ENCODE peak calls at places on chromosomes 6 and 20, in four cellular contexts. One of them, this sample, is unnamed.

GRCh38 chr6:44842616-44843015 is 455.1 kb downstream of the CDC5L start:
- DNase-seq in CD4-positive, alpha-beta T cell: no peak
- DNase-seq in H9: no peak
- DNase-seq in Caco-2: no peak
- DNase-seq in this sample: no peak

GRCh38 chr6:35694462-35694861 is 5.7 kb upstream of the FKBP5 start:
- DNase-seq in CD4-positive, alpha-beta T cell: no peak
- DNase-seq in Caco-2: no peak
- DNase-seq in H9: no peak
- DNase-seq in this sample: peak

GRCh38 chr6:10406556-10406955 is 8.3 kb downstream of the TFAP2A start:
- DNase-seq in H9: no peak
- DNase-seq in Caco-2: no peak
- DNase-seq in CD4-positive, alpha-beta T cell: no peak
- DNase-seq in this sample: peak

GRCh38 chr6:113432729-113433505 is 424.2 kb upstream of the MARCKS start:
- DNase-seq in CD4-positive, alpha-beta T cell: no peak
- DNase-seq in H9: no peak
- DNase-seq in Caco-2: peak
- DNase-seq in this sample: peak

GRCh38 chr6:160198577-160199211 is 59.9 kb downstream of the SLC22A2 start:
- DNase-seq in CD4-positive, alpha-beta T cell: no peak
- DNase-seq in H9: no peak
- DNase-seq in Caco-2: peak
- DNase-seq in this sample: no peak

GRCh38 chr6:126180585-126180984 is 159.3 kb upstream of the CENPW start:
- DNase-seq in CD4-positive, alpha-beta T cell: no peak
- DNase-seq in Caco-2: no peak
- DNase-seq in H9: no peak
- DNase-seq in this sample: peak

GRCh38 chr20:62370115-62370806 is 3.1 kb upstream of the LAMA5 start:
- DNase-seq in H9: no peak
- DNase-seq in Caco-2: no peak
- DNase-seq in CD4-positive, alpha-beta T cell: no peak
- DNase-seq in this sample: peak

GRCh38 chr6:157236040-157236725 is 87.1 kb downstream of the TMEM242 start:
- DNase-seq in H9: no peak
- DNase-seq in Caco-2: no peak
- DNase-seq in CD4-positive, alpha-beta T cell: no peak
- DNase-seq in this sample: no peak

GRCh38 chr6:155352812-155353211 is 38.5 kb upstream of the TFB1M start:
- DNase-seq in Caco-2: no peak
- DNase-seq in H9: no peak
- DNase-seq in CD4-positive, alpha-beta T cell: no peak
- DNase-seq in this sample: peak

GRCh38 chr6:56432194-56432593 is 184.8 kb upstream of the COL21A1 start:
- DNase-seq in Caco-2: no peak
- DNase-seq in CD4-positive, alpha-beta T cell: no peak
- DNase-seq in H9: no peak
- DNase-seq in this sample: no peak

GRCh38 chr6:2956930-2957329 is 14.4 kb downstream of the SERPINB6 start:
- DNase-seq in Caco-2: no peak
- DNase-seq in CD4-positive, alpha-beta T cell: no peak
- DNase-seq in H9: no peak
- DNase-seq in this sample: no peak

GRCh38 chr6:36154286-36154685 is 24.0 kb downstream of the MAPK13 start:
- DNase-seq in CD4-positive, alpha-beta T cell: no peak
- DNase-seq in H9: no peak
- DNase-seq in Caco-2: peak
- DNase-seq in this sample: no peak

GRCh38 chr6:18340781-18341551 is 46.2 kb upstream of the RNF144B start:
- DNase-seq in CD4-positive, alpha-beta T cell: no peak
- DNase-seq in Caco-2: no peak
- DNase-seq in H9: no peak
- DNase-seq in this sample: peak

GRCh38 chr20:5667703-5668528 is 82.3 kb upstream of the SHLD1 start:
- DNase-seq in CD4-positive, alpha-beta T cell: no peak
- DNase-seq in H9: no peak
- DNase-seq in Caco-2: no peak
- DNase-seq in this sample: no peak

GRCh38 chr6:109118337-109118736 is 23.0 kb downstream of the CEP57L1 start:
- DNase-seq in Caco-2: no peak
- DNase-seq in CD4-positive, alpha-beta T cell: no peak
- DNase-seq in H9: no peak
- DNase-seq in this sample: no peak

GRCh38 chr6:156498696-156499095 is 278.5 kb upstream of the ARID1B start:
- DNase-seq in Caco-2: no peak
- DNase-seq in CD4-positive, alpha-beta T cell: no peak
- DNase-seq in H9: no peak
- DNase-seq in this sample: no peak

GRCh38 chr6:30820196-30820595 is 64.1 kb upstream of the DDR1 start:
- DNase-seq in CD4-positive, alpha-beta T cell: no peak
- DNase-seq in Caco-2: no peak
- DNase-seq in H9: no peak
- DNase-seq in this sample: peak

GRCh38 chr6:110897433-110897832 is 22.8 kb downstream of the AMD1 start:
- DNase-seq in H9: no peak
- DNase-seq in Caco-2: no peak
- DNase-seq in CD4-positive, alpha-beta T cell: no peak
- DNase-seq in this sample: peak

GRCh38 chr20:42553374-42553773 is 636.3 kb downstream of the PTPRT start:
- DNase-seq in CD4-positive, alpha-beta T cell: no peak
- DNase-seq in H9: no peak
- DNase-seq in Caco-2: no peak
- DNase-seq in this sample: no peak

GRCh38 chr20:15739056-15739455 is 834.2 kb downstream of the KIF16B start:
- DNase-seq in H9: no peak
- DNase-seq in Caco-2: no peak
- DNase-seq in CD4-positive, alpha-beta T cell: no peak
- DNase-seq in this sample: no peak

GRCh38 chr6:7138921-7139358 is 31.2 kb downstream of the RREB1 start:
- DNase-seq in CD4-positive, alpha-beta T cell: peak
- DNase-seq in Caco-2: peak
- DNase-seq in H9: peak
- DNase-seq in this sample: no peak

GRCh38 chr20:8654486-8654885 is 414.4 kb upstream of the PLCB4 start:
- DNase-seq in CD4-positive, alpha-beta T cell: no peak
- DNase-seq in H9: no peak
- DNase-seq in Caco-2: no peak
- DNase-seq in this sample: no peak

GRCh38 chr20:54668271-54669053 is 193.1 kb downstream of the DOK5 start:
- DNase-seq in CD4-positive, alpha-beta T cell: no peak
- DNase-seq in H9: peak
- DNase-seq in Caco-2: peak
- DNase-seq in this sample: peak

GRCh38 chr6:85390775-85391174 is 59.1 kb upstream of the NT5E start:
- DNase-seq in Caco-2: no peak
- DNase-seq in H9: no peak
- DNase-seq in CD4-positive, alpha-beta T cell: no peak
- DNase-seq in this sample: no peak

GRCh38 chr20:58375796-58376195 is 13.2 kb upstream of the VAPB start:
- DNase-seq in CD4-positive, alpha-beta T cell: no peak
- DNase-seq in Caco-2: no peak
- DNase-seq in H9: no peak
- DNase-seq in this sample: no peak

GRCh38 chr6:51600514-51600913 is 486.9 kb downstream of the PKHD1 start:
- DNase-seq in CD4-positive, alpha-beta T cell: no peak
- DNase-seq in H9: no peak
- DNase-seq in Caco-2: no peak
- DNase-seq in this sample: no peak

GRCh38 chr6:98467902-98468301 is 366.5 kb upstream of the POU3F2 start:
- DNase-seq in H9: no peak
- DNase-seq in Caco-2: no peak
- DNase-seq in CD4-positive, alpha-beta T cell: no peak
- DNase-seq in this sample: no peak

GRCh38 chr6:98470821-98471220 is 363.6 kb upstream of the POU3F2 start:
- DNase-seq in H9: no peak
- DNase-seq in CD4-positive, alpha-beta T cell: no peak
- DNase-seq in Caco-2: no peak
- DNase-seq in this sample: no peak

GRCh38 chr6:98467091-98467490 is 367.3 kb upstream of the POU3F2 start:
- DNase-seq in H9: no peak
- DNase-seq in CD4-positive, alpha-beta T cell: no peak
- DNase-seq in Caco-2: no peak
- DNase-seq in this sample: no peak

GRCh38 chr6:98471444-98471843 is 362.9 kb upstream of the POU3F2 start:
- DNase-seq in H9: no peak
- DNase-seq in Caco-2: no peak
- DNase-seq in CD4-positive, alpha-beta T cell: no peak
- DNase-seq in this sample: no peak

GRCh38 chr6:98469146-98469545 is 365.2 kb upstream of the POU3F2 start:
- DNase-seq in H9: no peak
- DNase-seq in Caco-2: no peak
- DNase-seq in CD4-positive, alpha-beta T cell: no peak
- DNase-seq in this sample: no peak
- TF ChIP-seq CTCF in H9: no peak
- TF ChIP-seq CTCF in Caco-2: no peak
- TF ChIP-seq CTCF in CD4-positive, alpha-beta T cell: no peak
- TF ChIP-seq CTCF in this sample: no peak

DNA sequence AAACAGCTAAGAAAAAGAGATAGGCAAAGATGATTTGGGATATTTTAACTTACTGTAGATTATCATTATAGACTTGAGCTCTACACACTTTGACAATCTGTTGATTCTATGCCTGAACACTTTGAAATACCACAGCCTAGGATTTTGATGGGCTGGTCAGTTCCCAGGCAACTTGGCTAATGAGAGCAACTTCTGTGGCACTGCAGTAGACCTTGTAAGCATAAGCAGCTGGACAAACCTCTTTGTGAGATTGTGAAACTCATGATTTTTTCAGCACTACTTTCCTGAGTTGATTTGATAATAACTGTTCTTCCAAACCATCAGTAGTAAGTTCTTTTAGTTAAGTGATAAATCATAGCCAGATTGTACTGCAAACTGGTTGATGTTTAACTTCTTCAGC is 27.1 kb upstream of the ELOVL5 start:
- DNase-seq in CD4-positive, alpha-beta T cell: no peak
- DNase-seq in Caco-2: no peak
- DNase-seq in H9: no peak
- DNase-seq in this sample: no peak
- TF ChIP-seq CTCF in CD4-positive, alpha-beta T cell: no peak
- TF ChIP-seq CTCF in Caco-2: no peak
- TF ChIP-seq CTCF in H9: no peak
- TF ChIP-seq CTCF in this sample: no peak

GRCh38 chr6:13711384-13711725 is 280 bp downstream of the RANBP9 start:
- DNase-seq in Caco-2: no peak
- DNase-seq in H9: peak
- DNase-seq in CD4-positive, alpha-beta T cell: peak
- DNase-seq in this sample: no peak

GRCh38 chr6:13710552-13711383 is 867 bp downstream of the RANBP9 start:
- DNase-seq in H9: peak
- DNase-seq in CD4-positive, alpha-beta T cell: peak
- DNase-seq in Caco-2: peak
- DNase-seq in this sample: peak

GRCh38 chr6:13712485-13712990 is 903 bp upstream of the RANBP9 start:
- DNase-seq in CD4-positive, alpha-beta T cell: no peak
- DNase-seq in H9: no peak
- DNase-seq in Caco-2: no peak
- DNase-seq in this sample: peak

GRCh38 chr6:13709698-13710551 is 1.7 kb downstream of the RANBP9 start:
- DNase-seq in H9: no peak
- DNase-seq in CD4-positive, alpha-beta T cell: no peak
- DNase-seq in Caco-2: no peak
- DNase-seq in this sample: peak

GRCh38 chr6:13711726-13712484 is at the start of gene RANBP9:
- DNase-seq in Caco-2: peak
- DNase-seq in H9: peak
- DNase-seq in CD4-positive, alpha-beta T cell: peak
- DNase-seq in this sample: peak
- TF ChIP-seq CTCF in Caco-2: no peak
- TF ChIP-seq CTCF in H9: no peak
- TF ChIP-seq CTCF in CD4-positive, alpha-beta T cell: no peak
- TF ChIP-seq CTCF in this sample: no peak

GRCh38 chr6:141531040-141531439 is 601.7 kb upstream of the GJE1 start:
- DNase-seq in CD4-positive, alpha-beta T cell: no peak
- DNase-seq in H9: no peak
- DNase-seq in Caco-2: no peak
- DNase-seq in this sample: no peak
- TF ChIP-seq CTCF in CD4-positive, alpha-beta T cell: no peak
- TF ChIP-seq CTCF in H9: no peak
- TF ChIP-seq CTCF in Caco-2: no peak
- TF ChIP-seq CTCF in this sample: no peak

GRCh38 chr6:96520039-96520850 is 1.4 kb upstream of the UFL1 start:
- DNase-seq in CD4-positive, alpha-beta T cell: no peak
- DNase-seq in Caco-2: peak
- DNase-seq in H9: peak
- DNase-seq in this sample: peak

GRCh38 chr6:96521267-96521624 is 360 bp upstream of the UFL1 start:
- DNase-seq in Caco-2: no peak
- DNase-seq in CD4-positive, alpha-beta T cell: no peak
- DNase-seq in H9: no peak
- DNase-seq in this sample: no peak

GRCh38 chr6:96522469-96523009 is 933 bp downstream of the UFL1 start:
- DNase-seq in Caco-2: peak
- DNase-seq in CD4-positive, alpha-beta T cell: no peak
- DNase-seq in H9: no peak
- DNase-seq in this sample: no peak

GRCh38 chr6:96520851-96521115 is 823 bp upstream of the UFL1 start:
- DNase-seq in CD4-positive, alpha-beta T cell: no peak
- DNase-seq in H9: no peak
- DNase-seq in Caco-2: no peak
- DNase-seq in this sample: no peak

GRCh38 chr6:96521625-96522468 is at the start of gene UFL1:
- DNase-seq in CD4-positive, alpha-beta T cell: peak
- DNase-seq in Caco-2: peak
- DNase-seq in H9: peak
- DNase-seq in this sample: peak
- TF ChIP-seq CTCF in CD4-positive, alpha-beta T cell: no peak
- TF ChIP-seq CTCF in Caco-2: no peak
- TF ChIP-seq CTCF in H9: no peak
- TF ChIP-seq CTCF in this sample: no peak

GRCh38 chr6:88920088-88920487 is 43.3 kb downstream of the RNGTT start:
- DNase-seq in Caco-2: no peak
- DNase-seq in H9: no peak
- DNase-seq in CD4-positive, alpha-beta T cell: no peak
- DNase-seq in this sample: no peak

GRCh38 chr6:88920777-88921728 is 42.4 kb downstream of the RNGTT start:
- DNase-seq in CD4-positive, alpha-beta T cell: no peak
- DNase-seq in H9: no peak
- DNase-seq in Caco-2: no peak
- DNase-seq in this sample: no peak

GRCh38 chr6:88921734-88922133 is 41.7 kb downstream of the RNGTT start:
- DNase-seq in CD4-positive, alpha-beta T cell: no peak
- DNase-seq in Caco-2: no peak
- DNase-seq in H9: no peak
- DNase-seq in this sample: no peak

GRCh38 chr6:88916615-88917198 is 46.7 kb downstream of the RNGTT start:
- DNase-seq in CD4-positive, alpha-beta T cell: no peak
- DNase-seq in Caco-2: peak
- DNase-seq in H9: no peak
- DNase-seq in this sample: no peak

GRCh38 chr6:88919032-88919431 is 44.4 kb downstream of the RNGTT start:
- DNase-seq in Caco-2: no peak
- DNase-seq in CD4-positive, alpha-beta T cell: no peak
- DNase-seq in H9: no peak
- DNase-seq in this sample: peak
- TF ChIP-seq CTCF in Caco-2: no peak
- TF ChIP-seq CTCF in CD4-positive, alpha-beta T cell: no peak
- TF ChIP-seq CTCF in H9: peak
- TF ChIP-seq CTCF in this sample: peak